ENCODE peak calls at places on chromosomes 12 and 14, in nine cellular contexts. W is RWPE1; Q is mucosa of descending colon; H is hepatocyte; X is H4; L is CD8-positive, alpha-beta memory T cell; J is RPMI7951; O is NCI-H345; I is GM12891. E is an unnamed sample.
A peak's percentile ranks its signal among the peaks of the same experiment; 100 is the strongest.

GRCh38 chr14:96146131-96146771 is 58.4 kb upstream of the BDKRB2 start:
- DNase-seq in L (no peak), O (peak; percentile 40), X (peak; percentile 75), H (no peak), J (peak; percentile 86), W (no peak), I (no peak), Q (no peak), E (no peak)

GRCh38 chr12:5083955-5084849 is 40.5 kb downstream of the KCNA5 start:
- DNase-seq in Q (no peak), X (peak; percentile 59), I (peak; percentile 47), W (peak; percentile 56), O (peak; percentile 64), H (peak; percentile 66), J (peak; percentile 66), L (no peak), E (peak; percentile 50)

GRCh38 chr14:61197416-61197815 is 83.7 kb downstream of the TMEM30B start:
- DNase-seq in Q (no peak), X (no peak), H (no peak), W (no peak), O (no peak), L (no peak), I (no peak), J (no peak), E (no peak)

GRCh38 chr12:49043856-49044258 is 16.7 kb downstream of the KMT2D start:
- DNase-seq in W (no peak), I (peak; percentile 91), J (peak; percentile 20), Q (peak; percentile 82), H (peak; percentile 65), X (peak; percentile 41), L (peak; percentile 89), O (no peak), E (peak; percentile 73)

GRCh38 chr12:49985981-49986380 is 13.2 kb downstream of the AQP6 start:
- DNase-seq in X (no peak), H (no peak), O (no peak), W (no peak), L (no peak), J (no peak), Q (no peak), I (no peak), E (no peak)

GRCh38 chr14:24258548-24259265 is 4.3 kb downstream of the TGM1 start:
- DNase-seq in O (no peak), W (no peak), I (no peak), H (no peak), J (no peak), Q (peak; percentile 15), L (no peak), X (no peak), E (no peak)

GRCh38 chr12:7130537-7130790 is 293 bp downstream of the CLSTN3 start:
- DNase-seq in Q (no peak), X (no peak), L (no peak), O (no peak), W (no peak), H (no peak), J (no peak), I (no peak), E (no peak)

GRCh38 chr12:112166051-112167015 is 41.0 kb downstream of the TRAFD1 start:
- DNase-seq in Q (no peak), H (no peak), J (no peak), I (no peak), X (no peak), W (no peak), O (no peak), L (no peak), E (no peak)

GRCh38 chr14:103629503-103630121 is 601 bp downstream of the KLC1 start:
- DNase-seq in H (peak; percentile 60), Q (peak; percentile 77), I (peak; percentile 73), J (peak; percentile 27), L (peak; percentile 63), O (peak; percentile 20), X (no peak), W (peak; percentile 38), E (peak; percentile 79)

GRCh38 chr14:25837431-25837950 is 760.3 kb downstream of the NOVA1 start:
- DNase-seq in W (no peak), J (no peak), L (no peak), O (no peak), Q (no peak), H (no peak), I (no peak), X (no peak), E (no peak)

GRCh38 chr12:120032242-120032641 is 43.2 kb downstream of the BICDL1 start:
- DNase-seq in Q (no peak), J (no peak), O (no peak), X (no peak), L (no peak), H (no peak), W (no peak), I (no peak), E (no peak)

GRCh38 chr14:64337901-64338615 is 43.9 kb upstream of the ESR2 start:
- DNase-seq in X (peak; percentile 37), O (peak; percentile 63), I (peak; percentile 10), Q (no peak), L (peak; percentile 47), H (peak; percentile 88), W (peak; percentile 46), J (peak; percentile 60), E (no peak)

GRCh38 chr12:49868952-49869815 is 26.3 kb upstream of the BCDIN3D start:
- DNase-seq in I (no peak), L (no peak), J (peak; percentile 100), Q (peak; percentile 59), W (no peak), H (peak; percentile 93), X (peak; percentile 98), O (peak; percentile 47), E (peak; percentile 92)

GRCh38 chr12:106416273-106416672 is 58.7 kb downstream of the POLR3B start:
- DNase-seq in W (no peak), O (no peak), I (no peak), X (no peak), H (no peak), L (no peak), Q (no peak), J (no peak), E (no peak)

GRCh38 chr12:112900298-112901145 is 6.2 kb upstream of the OAS1 start:
- DNase-seq in L (peak; percentile 57), Q (no peak), I (no peak), H (peak; percentile 67), O (peak; percentile 69), J (peak; percentile 57), W (peak; percentile 64), X (peak; percentile 59), E (no peak)

GRCh38 chr12:10716704-10717315 is 6.3 kb downstream of the YBX3 start:
- DNase-seq in I (no peak), L (no peak), X (peak; percentile 92), W (peak; percentile 89), O (no peak), J (peak; percentile 81), H (peak; percentile 74), Q (peak; percentile 73), E (peak; percentile 88)

GRCh38 chr14:75141967-75142366 is 15.1 kb upstream of the NEK9 start:
- DNase-seq in Q (no peak), J (peak; percentile 12), H (peak; percentile 28), L (peak; percentile 51), W (no peak), X (peak; percentile 12), I (no peak), O (peak; percentile 3), E (no peak)

GRCh38 chr14:104601786-104602185 is 2.8 kb downstream of the TMEM179 start:
- DNase-seq in J (peak; percentile 36), I (no peak), Q (no peak), X (no peak), W (no peak), O (peak; percentile 88), L (no peak), H (peak; percentile 69), E (no peak)

GRCh38 chr14:68549966-68550705 is 242.7 kb downstream of the ZFP36L1 start:
- DNase-seq in L (no peak), J (no peak), W (no peak), X (no peak), H (no peak), Q (no peak), I (no peak), O (no peak), E (no peak)

GRCh38 chr12:93440043-93440835 is 1.5 kb downstream of the UBE2N start:
- DNase-seq in O (no peak), W (no peak), I (no peak), Q (no peak), H (no peak), X (no peak), J (no peak), L (no peak), E (no peak)

GRCh38 chr14:21852061-21852664 is 178.5 kb upstream of the OR4E1 start:
- DNase-seq in Q (peak; percentile 59), L (peak; percentile 71), W (peak; percentile 10), I (no peak), X (peak; percentile 28), O (no peak), H (peak; percentile 69), J (peak; percentile 15), E (no peak)

GRCh38 chr14:90551070-90551704 is 154.4 kb downstream of the CALM1 start:
- DNase-seq in L (peak; percentile 0), X (no peak), J (no peak), O (no peak), Q (no peak), W (no peak), H (no peak), I (no peak), E (no peak)

GRCh38 chr12:78407722-78408121 is 456.9 kb upstream of the SYT1 start:
- DNase-seq in X (peak; percentile 48), J (peak; percentile 5), L (no peak), Q (no peak), I (no peak), H (no peak), W (no peak), O (no peak), E (no peak)

GRCh38 chr14:65035049-65035448 is 48.4 kb downstream of the FNTB start:
- DNase-seq in I (no peak), O (no peak), J (peak; percentile 15), Q (no peak), X (no peak), L (no peak), W (no peak), H (no peak), E (peak; percentile 69)

GRCh38 chr14:33120966-33121365 is 182.3 kb downstream of the NPAS3 start:
- DNase-seq in J (no peak), O (no peak), L (no peak), X (no peak), H (no peak), Q (no peak), W (peak; percentile 41), I (no peak), E (no peak)

GRCh38 chr12:117189725-117190209 is 503 bp downstream of the FBXO21 start:
- DNase-seq in I (peak; percentile 37), O (peak; percentile 49), W (peak; percentile 60), J (peak; percentile 30), X (no peak), H (peak; percentile 52), L (peak; percentile 60), Q (peak; percentile 56), E (peak; percentile 27)

GRCh38 chr14:83172363-83172762 is 1638.7 kb upstream of the SEL1L start:
- DNase-seq in L (no peak), W (no peak), I (no peak), J (peak; percentile 19), H (no peak), Q (no peak), X (no peak), O (no peak), E (no peak)

E was measured in heart right ventricle.